ENCODE peak calls at places on chromosome 18, in five cellular contexts. One of them, this sample, is unnamed.

GRCh38 chr18:66825347-66825746 is 221.5 kb upstream of the CDH19 start:
- DNase-seq in hepatocyte: no peak
- DNase-seq in cardiac muscle cell: no peak
- DNase-seq in adrenal gland: no peak
- DNase-seq in CD8-positive, alpha-beta T cell: no peak
- DNase-seq in this sample: no peak

GRCh38 chr18:61892683-61893303 is at the start of gene RNF152:
- DNase-seq in hepatocyte: peak; percentile 61
- DNase-seq in adrenal gland: peak; percentile 73
- DNase-seq in cardiac muscle cell: peak; percentile 64
- DNase-seq in CD8-positive, alpha-beta T cell: peak; percentile 25
- DNase-seq in this sample: no peak

GRCh38 chr18:50797147-50797546 is 22.7 kb downstream of the MRO start:
- DNase-seq in adrenal gland: no peak
- DNase-seq in CD8-positive, alpha-beta T cell: no peak
- DNase-seq in hepatocyte: no peak
- DNase-seq in cardiac muscle cell: no peak
- DNase-seq in this sample: no peak

GRCh38 chr18:48546411-48546810 is 7.6 kb downstream of the CTIF start:
- DNase-seq in cardiac muscle cell: no peak
- DNase-seq in CD8-positive, alpha-beta T cell: no peak
- DNase-seq in adrenal gland: peak; percentile 30
- DNase-seq in hepatocyte: peak; percentile 58
- DNase-seq in this sample: no peak

GRCh38 chr18:65753520-65753919 is 2.7 kb downstream of the CDH7 start:
- DNase-seq in cardiac muscle cell: peak; percentile 73
- DNase-seq in CD8-positive, alpha-beta T cell: no peak
- DNase-seq in adrenal gland: peak; percentile 56
- DNase-seq in hepatocyte: peak; percentile 78
- DNase-seq in this sample: peak; percentile 84

GRCh38 chr18:49723648-49724180 is 89.6 kb downstream of the ACAA2 start:
- DNase-seq in CD8-positive, alpha-beta T cell: no peak
- DNase-seq in hepatocyte: peak; percentile 33
- DNase-seq in adrenal gland: no peak
- DNase-seq in cardiac muscle cell: no peak
- DNase-seq in this sample: peak; percentile 24

GRCh38 chr18:2070636-2071035 is 500.7 kb downstream of the METTL4 start:
- DNase-seq in CD8-positive, alpha-beta T cell: no peak
- DNase-seq in cardiac muscle cell: peak; percentile 36
- DNase-seq in adrenal gland: no peak
- DNase-seq in hepatocyte: no peak
- DNase-seq in this sample: peak; percentile 13

GRCh38 chr18:3056311-3056710 is 43.4 kb upstream of the LPIN2 start:
- DNase-seq in cardiac muscle cell: no peak
- DNase-seq in hepatocyte: no peak
- DNase-seq in adrenal gland: peak; percentile 34
- DNase-seq in CD8-positive, alpha-beta T cell: no peak
- DNase-seq in this sample: no peak

GRCh38 chr18:46623541-46623940 is 33.5 kb downstream of the LOXHD1 start:
- DNase-seq in CD8-positive, alpha-beta T cell: peak; percentile 12
- DNase-seq in cardiac muscle cell: no peak
- DNase-seq in adrenal gland: peak; percentile 58
- DNase-seq in hepatocyte: no peak
- DNase-seq in this sample: peak; percentile 38

GRCh38 chr18:65749881-65750280 is 931 bp upstream of the CDH7 start:
- DNase-seq in CD8-positive, alpha-beta T cell: no peak
- DNase-seq in hepatocyte: no peak
- DNase-seq in cardiac muscle cell: no peak
- DNase-seq in adrenal gland: no peak
- DNase-seq in this sample: peak; percentile 13

GRCh38 chr18:60018801-60019462 is 119.1 kb downstream of the PMAIP1 start:
- DNase-seq in hepatocyte: no peak
- DNase-seq in cardiac muscle cell: no peak
- DNase-seq in CD8-positive, alpha-beta T cell: no peak
- DNase-seq in adrenal gland: no peak
- DNase-seq in this sample: no peak

GRCh38 chr18:24219561-24220317 is 80.9 kb downstream of the CABYR start:
- DNase-seq in cardiac muscle cell: no peak
- DNase-seq in hepatocyte: no peak
- DNase-seq in adrenal gland: no peak
- DNase-seq in CD8-positive, alpha-beta T cell: no peak
- DNase-seq in this sample: no peak

GRCh38 chr18:39058386-39059000 is 1492.9 kb upstream of the CELF4 start:
- DNase-seq in cardiac muscle cell: no peak
- DNase-seq in hepatocyte: no peak
- DNase-seq in adrenal gland: no peak
- DNase-seq in CD8-positive, alpha-beta T cell: no peak
- DNase-seq in this sample: no peak

GRCh38 chr18:49911414-49911813 is 98.1 kb upstream of the ACAA2 start:
- DNase-seq in adrenal gland: no peak
- DNase-seq in CD8-positive, alpha-beta T cell: no peak
- DNase-seq in cardiac muscle cell: no peak
- DNase-seq in hepatocyte: peak; percentile 35
- DNase-seq in this sample: no peak

GRCh38 chr18:5519448-5520362 is 24.1 kb downstream of the EPB41L3 start:
- DNase-seq in adrenal gland: no peak
- DNase-seq in cardiac muscle cell: no peak
- DNase-seq in hepatocyte: no peak
- DNase-seq in CD8-positive, alpha-beta T cell: no peak
- DNase-seq in this sample: no peak

GRCh38 chr18:3906072-3906471 is 456.1 kb downstream of the TGIF1 start:
- DNase-seq in cardiac muscle cell: no peak
- DNase-seq in CD8-positive, alpha-beta T cell: no peak
- DNase-seq in adrenal gland: no peak
- DNase-seq in hepatocyte: peak; percentile 24
- DNase-seq in this sample: no peak

GRCh38 chr18:32550958-32551357 is 80.3 kb upstream of the GAREM1 start:
- DNase-seq in adrenal gland: no peak
- DNase-seq in CD8-positive, alpha-beta T cell: no peak
- DNase-seq in cardiac muscle cell: peak; percentile 27
- DNase-seq in hepatocyte: peak; percentile 31
- DNase-seq in this sample: no peak

GRCh38 chr18:6145645-6146308 is 250.5 kb upstream of the TMEM200C start:
- DNase-seq in adrenal gland: no peak
- DNase-seq in CD8-positive, alpha-beta T cell: no peak
- DNase-seq in cardiac muscle cell: no peak
- DNase-seq in hepatocyte: no peak
- DNase-seq in this sample: no peak

GRCh38 chr18:65425366-65425765 is 325.4 kb upstream of the CDH7 start:
- DNase-seq in adrenal gland: no peak
- DNase-seq in CD8-positive, alpha-beta T cell: no peak
- DNase-seq in hepatocyte: no peak
- DNase-seq in cardiac muscle cell: no peak
- DNase-seq in this sample: no peak

GRCh38 chr18:63257453-63257852 is 62.1 kb downstream of the BCL2 start:
- DNase-seq in adrenal gland: no peak
- DNase-seq in CD8-positive, alpha-beta T cell: no peak
- DNase-seq in cardiac muscle cell: no peak
- DNase-seq in hepatocyte: no peak
- DNase-seq in this sample: no peak

GRCh38 chr18:37393945-37394609 is 171.5 kb downstream of the CELF4 start:
- DNase-seq in adrenal gland: peak; percentile 89
- DNase-seq in CD8-positive, alpha-beta T cell: no peak
- DNase-seq in cardiac muscle cell: peak; percentile 85
- DNase-seq in hepatocyte: peak; percentile 63
- DNase-seq in this sample: peak; percentile 63

GRCh38 chr18:74294526-74294925 is 2.8 kb upstream of the CYB5A start:
- DNase-seq in hepatocyte: no peak
- DNase-seq in adrenal gland: no peak
- DNase-seq in CD8-positive, alpha-beta T cell: no peak
- DNase-seq in cardiac muscle cell: no peak
- DNase-seq in this sample: no peak

GRCh38 chr18:37450434-37451133 is 115.0 kb downstream of the CELF4 start:
- DNase-seq in adrenal gland: peak; percentile 84
- DNase-seq in CD8-positive, alpha-beta T cell: no peak
- DNase-seq in hepatocyte: peak; percentile 87
- DNase-seq in cardiac muscle cell: peak; percentile 60
- DNase-seq in this sample: peak; percentile 22

GRCh38 chr18:76545433-76546281 is 50.6 kb upstream of the ZNF516 start:
- DNase-seq in cardiac muscle cell: no peak
- DNase-seq in hepatocyte: no peak
- DNase-seq in CD8-positive, alpha-beta T cell: no peak
- DNase-seq in adrenal gland: no peak
- DNase-seq in this sample: no peak

GRCh38 chr18:57337890-57338289 is 14.5 kb upstream of the ST8SIA3 start:
- DNase-seq in adrenal gland: no peak
- DNase-seq in cardiac muscle cell: no peak
- DNase-seq in hepatocyte: no peak
- DNase-seq in CD8-positive, alpha-beta T cell: no peak
- DNase-seq in this sample: no peak

GRCh38 chr18:22964116-22964515 is 31.0 kb downstream of the RBBP8 start:
- DNase-seq in hepatocyte: no peak
- DNase-seq in adrenal gland: no peak
- DNase-seq in cardiac muscle cell: no peak
- DNase-seq in CD8-positive, alpha-beta T cell: no peak
- DNase-seq in this sample: no peak

GRCh38 chr18:49853436-49853835 is 40.1 kb upstream of the ACAA2 start:
- DNase-seq in CD8-positive, alpha-beta T cell: no peak
- DNase-seq in cardiac muscle cell: no peak
- DNase-seq in adrenal gland: no peak
- DNase-seq in hepatocyte: no peak
- DNase-seq in this sample: no peak

GRCh38 chr18:41818381-41819355 is 136.4 kb upstream of the PIK3C3 start:
- DNase-seq in cardiac muscle cell: no peak
- DNase-seq in CD8-positive, alpha-beta T cell: no peak
- DNase-seq in adrenal gland: no peak
- DNase-seq in hepatocyte: no peak
- DNase-seq in this sample: no peak

GRCh38 chr18:25253779-25254178 is 98.2 kb downstream of the ZNF521 start:
- DNase-seq in CD8-positive, alpha-beta T cell: no peak
- DNase-seq in adrenal gland: no peak
- DNase-seq in hepatocyte: no peak
- DNase-seq in cardiac muscle cell: no peak
- DNase-seq in this sample: no peak
- H3K27ac ChIP-seq in CD8-positive, alpha-beta T cell: no peak overlapping the region
- H3K27ac ChIP-seq in adrenal gland: no peak overlapping the region
- H3K27ac ChIP-seq in hepatocyte: no peak overlapping the region
- H3K27ac ChIP-seq in cardiac muscle cell: no peak overlapping the region
- H3K27ac ChIP-seq in this sample: no peak overlapping the region

GRCh38 chr18:13221821-13222220 is 3.3 kb downstream of the LDLRAD4 start:
- DNase-seq in cardiac muscle cell: no peak
- DNase-seq in hepatocyte: peak; percentile 68
- DNase-seq in CD8-positive, alpha-beta T cell: no peak
- DNase-seq in adrenal gland: peak; percentile 86
- DNase-seq in this sample: no peak

GRCh38 chr18:13220326-13220991 is 1.9 kb downstream of the LDLRAD4 start:
- DNase-seq in CD8-positive, alpha-beta T cell: no peak
- DNase-seq in hepatocyte: peak; percentile 34
- DNase-seq in cardiac muscle cell: peak; percentile 12
- DNase-seq in adrenal gland: peak; percentile 71
- DNase-seq in this sample: no peak

GRCh38 chr18:13223341-13224148 is 5.0 kb downstream of the LDLRAD4 start:
- DNase-seq in hepatocyte: no peak
- DNase-seq in CD8-positive, alpha-beta T cell: no peak
- DNase-seq in adrenal gland: peak; percentile 67
- DNase-seq in cardiac muscle cell: no peak
- DNase-seq in this sample: no peak

GRCh38 chr18:13225261-13225660 is 6.7 kb downstream of the LDLRAD4 start:
- DNase-seq in adrenal gland: no peak
- DNase-seq in CD8-positive, alpha-beta T cell: no peak
- DNase-seq in cardiac muscle cell: no peak
- DNase-seq in hepatocyte: no peak
- DNase-seq in this sample: no peak

DNA sequence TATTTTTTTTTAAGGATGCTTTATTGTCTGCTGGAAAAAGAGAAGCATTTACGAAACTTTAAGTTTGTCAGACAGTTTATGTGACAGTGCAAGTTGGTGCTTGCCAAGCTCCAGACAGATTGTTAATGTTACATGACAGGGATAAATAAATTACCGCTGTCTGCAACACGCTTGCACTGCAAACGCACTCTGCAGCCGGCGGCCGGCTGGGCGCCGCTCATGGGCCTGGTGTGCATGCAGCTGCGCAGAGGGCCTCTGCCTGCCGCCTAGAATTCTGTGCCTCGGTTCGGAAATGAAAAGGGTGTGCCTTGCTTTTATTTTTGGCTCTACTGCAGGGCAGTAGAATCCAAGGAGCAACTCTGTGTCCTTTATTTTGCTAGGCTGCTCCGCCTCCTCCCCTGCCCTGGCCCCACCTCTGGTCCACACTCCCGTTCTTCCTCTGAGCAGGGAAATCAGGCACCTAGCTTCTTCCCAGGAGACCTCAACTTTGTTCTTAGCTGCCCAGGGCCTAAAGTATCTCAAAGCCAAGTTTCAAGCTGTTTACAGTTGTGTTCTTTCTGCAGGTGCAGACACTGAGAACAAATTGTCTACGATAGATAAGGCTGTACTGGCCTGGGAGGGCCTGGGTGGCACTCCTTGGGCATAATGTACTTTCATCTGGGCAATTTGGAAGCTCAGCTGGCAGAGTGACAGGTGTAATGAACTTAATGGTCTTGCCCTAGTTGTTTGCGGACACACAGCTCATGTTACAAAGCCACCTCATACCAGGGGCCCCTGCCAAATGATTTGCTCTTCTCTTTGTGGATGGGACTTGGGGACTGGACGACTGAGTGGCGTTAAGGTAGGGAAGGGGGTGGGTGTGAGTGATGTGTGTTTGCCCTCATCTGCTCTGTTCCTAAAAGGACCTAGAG is 4.1 kb downstream of the LDLRAD4 start:
- DNase-seq in adrenal gland: peak; percentile 93
- DNase-seq in CD8-positive, alpha-beta T cell: no peak
- DNase-seq in hepatocyte: peak; percentile 74
- DNase-seq in cardiac muscle cell: no peak
- DNase-seq in this sample: no peak
- H3K27me3 ChIP-seq in adrenal gland: no peaks in the 10 kb centered on the region
- H3K27me3 ChIP-seq in CD8-positive, alpha-beta T cell: no peaks in the 10 kb centered on the region
- H3K27me3 ChIP-seq in hepatocyte: peaks cover 9% of the 10 kb centered on the region
- H3K27me3 ChIP-seq in cardiac muscle cell: peaks cover 15% of the 10 kb centered on the region
- H3K27me3 ChIP-seq in this sample: no peaks in the 10 kb centered on the region

GRCh38 chr18:56139372-56139771 is 499.0 kb downstream of the TXNL1 start:
- DNase-seq in hepatocyte: no peak
- DNase-seq in adrenal gland: no peak
- DNase-seq in cardiac muscle cell: no peak
- DNase-seq in CD8-positive, alpha-beta T cell: no peak
- DNase-seq in this sample: no peak

DNA sequence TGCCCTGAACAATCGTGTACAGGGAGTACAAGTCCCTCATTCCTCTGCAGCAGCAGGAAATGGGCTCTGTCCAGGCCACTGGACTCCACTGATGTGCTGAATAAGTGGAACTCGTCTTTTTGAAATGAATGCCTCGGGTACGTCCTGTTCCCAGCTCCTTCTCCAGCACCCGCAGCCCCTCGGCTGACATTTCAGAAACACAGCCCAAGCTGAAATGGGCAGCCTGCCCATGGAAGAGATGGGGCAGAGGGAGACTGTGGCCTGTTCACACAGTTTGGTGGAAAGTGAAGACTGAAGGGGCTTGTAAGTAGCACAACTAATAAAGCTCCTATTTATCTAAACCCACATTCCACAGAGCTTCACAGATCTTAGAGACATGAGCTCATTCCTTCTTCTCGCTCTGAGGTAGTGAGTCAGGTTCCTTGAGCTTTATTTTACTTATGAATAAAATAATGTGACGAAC is 498.6 kb downstream of the TXNL1 start:
- DNase-seq in adrenal gland: peak; percentile 60
- DNase-seq in hepatocyte: peak; percentile 39
- DNase-seq in cardiac muscle cell: no peak
- DNase-seq in CD8-positive, alpha-beta T cell: no peak
- DNase-seq in this sample: no peak
- H3K9me3 ChIP-seq in adrenal gland: no peaks in the 10 kb centered on the region
- H3K9me3 ChIP-seq in hepatocyte: no peaks in the 10 kb centered on the region
- H3K9me3 ChIP-seq in cardiac muscle cell: no peaks in the 10 kb centered on the region
- H3K9me3 ChIP-seq in CD8-positive, alpha-beta T cell: no peaks in the 10 kb centered on the region
- H3K9me3 ChIP-seq in this sample: no peaks in the 10 kb centered on the region

GRCh38 chr18:35694803-35695202 is 113.3 kb downstream of the GALNT1 start:
- DNase-seq in CD8-positive, alpha-beta T cell: no peak
- DNase-seq in cardiac muscle cell: no peak
- DNase-seq in hepatocyte: no peak
- DNase-seq in adrenal gland: no peak
- DNase-seq in this sample: no peak
- H3K27ac ChIP-seq in CD8-positive, alpha-beta T cell: no peak overlapping the region
- H3K27ac ChIP-seq in cardiac muscle cell: no peak overlapping the region
- H3K27ac ChIP-seq in hepatocyte: no peak overlapping the region
- H3K27ac ChIP-seq in adrenal gland: no peak overlapping the region
- H3K27ac ChIP-seq in this sample: no peak overlapping the region

This sample was measured in SJCRH30.